ENCODE peak calls at places on chromosomes 16 and 17, in ten cellular contexts. J is A673; K is ovary; V is CD8-positive, alpha-beta memory T cell; Z is endothelial cell of umbilical vein; B is MM.1S; F is left ventricle myocardium inferior; Q is naive thymus-derived CD4-positive, alpha-beta T cell; G is IMR-90; S is effector memory CD4-positive, alpha-beta T cell. X is an unnamed sample.

GRCh38 chr16:11254913-11255736 is 879 bp downstream of the SOCS1 start:
- DNase-seq in J (peak; percentile 46), K (peak; percentile 63), V (peak; percentile 55), G (peak; percentile 34), Z (peak; percentile 52), S (peak; percentile 50), Q (peak; percentile 83), B (peak; percentile 34), F (peak; percentile 33), X (peak; percentile 42)

GRCh38 chr17:76151896-76152454 is 10.9 kb upstream of the FOXJ1 start:
- DNase-seq in V (no peak), F (no peak), G (no peak), Z (no peak), Q (peak; percentile 77), B (no peak), K (no peak), J (no peak), S (peak; percentile 16), X (no peak)

GRCh38 chr16:14564881-14565687 is 65.0 kb downstream of the PARN start:
- DNase-seq in Q (no peak), S (no peak), F (no peak), G (peak; percentile 14), B (peak; percentile 70), V (no peak), K (no peak), Z (peak; percentile 87), J (peak; percentile 42), X (no peak)

GRCh38 chr17:16877102-16877501 is 94.8 kb downstream of the TNFRSF13B start:
- DNase-seq in Z (no peak), J (peak; percentile 52), B (no peak), Q (no peak), S (no peak), G (no peak), F (no peak), K (no peak), V (no peak), X (no peak)

GRCh38 chr17:64403881-64404460 is 13.3 kb upstream of the PECAM1 start:
- DNase-seq in Q (no peak), F (no peak), Z (no peak), B (no peak), J (no peak), G (no peak), K (no peak), V (no peak), S (no peak), X (no peak)

GRCh38 chr17:21511368-21512195 is 135.4 kb downstream of the KCNJ12 start:
- DNase-seq in J (peak; percentile 87), B (peak; percentile 56), Z (peak; percentile 87), Q (peak; percentile 58), G (peak; percentile 75), V (peak; percentile 42), K (peak; percentile 80), F (peak; percentile 86), S (peak; percentile 35), X (peak; percentile 93)

GRCh38 chr17:68011199-68011665 is 15.0 kb upstream of the C17orf58 start:
- DNase-seq in K (no peak), Q (peak; percentile 29), J (no peak), S (peak; percentile 22), F (peak; percentile 56), G (no peak), V (peak; percentile 55), B (peak; percentile 57), Z (peak; percentile 26), X (peak; percentile 53)

GRCh38 chr17:45353047-45353446 is 36.2 kb upstream of the MAP3K14 start:
- DNase-seq in K (no peak), G (no peak), Z (no peak), V (no peak), B (no peak), F (no peak), J (no peak), Q (no peak), S (no peak), X (no peak)

GRCh38 chr17:71085238-71086033 is 916.1 kb downstream of the KCNJ2 start:
- DNase-seq in Q (no peak), G (no peak), J (peak; percentile 1), S (no peak), V (no peak), F (no peak), B (peak; percentile 66), K (no peak), Z (no peak), X (no peak)

GRCh38 chr17:69047368-69048263 is 13.1 kb downstream of the ABCA9 start:
- DNase-seq in S (no peak), F (peak; percentile 65), J (no peak), G (peak; percentile 75), Z (peak; percentile 99), B (no peak), V (no peak), Q (no peak), K (peak; percentile 72), X (peak; percentile 72)

GRCh38 chr16:88970095-88970494 is 6.9 kb downstream of the CBFA2T3 start:
- DNase-seq in J (no peak), B (peak; percentile 18), G (no peak), K (no peak), Q (no peak), V (no peak), S (no peak), Z (no peak), F (no peak), X (peak; percentile 20)

GRCh38 chr17:63039899-63040602 is 74.0 kb downstream of the TANC2 start:
- DNase-seq in Z (peak; percentile 5), Q (no peak), F (no peak), K (no peak), S (no peak), G (peak; percentile 56), J (no peak), B (peak; percentile 81), V (no peak), X (no peak)

GRCh38 chr17:66200685-66201092 is 8.8 kb upstream of the CEP112 start:
- DNase-seq in K (no peak), J (peak; percentile 90), G (peak; percentile 83), Z (peak; percentile 79), V (peak; percentile 24), F (no peak), S (peak; percentile 12), B (peak; percentile 53), Q (peak; percentile 48), X (peak; percentile 16)

GRCh38 chr16:57606847-57607501 is 21.5 kb upstream of the ADGRG1 start:
- DNase-seq in B (no peak), G (no peak), K (no peak), S (no peak), J (no peak), Q (no peak), Z (no peak), F (no peak), V (no peak), X (peak; percentile 49)
- H3K4me1 ChIP-seq in B (peaks cover 57% of the 10 kb centered on the region), G (peaks cover 19% of the 10 kb centered on the region), K (peaks cover 6% of the 10 kb centered on the region), S (peaks cover 7% of the 10 kb centered on the region), J (peaks cover 3% of the 10 kb centered on the region), Q (peaks cover 54% of the 10 kb centered on the region), Z (no peaks in the 10 kb centered on the region), F (peaks cover 14% of the 10 kb centered on the region), V (peaks cover 51% of the 10 kb centered on the region), X (peaks cover 6% of the 10 kb centered on the region)

GRCh38 chr17:83150369-83151055 is 71.1 kb downstream of the METRNL start:
- DNase-seq in G (no peak), B (no peak), F (no peak), S (no peak), Q (no peak), J (no peak), Z (no peak), K (no peak), V (no peak), X (no peak)
- H3K27ac ChIP-seq in G (no peak overlapping the region), B (no peak overlapping the region), F (no peak overlapping the region), S (no peak overlapping the region), Q (no peak overlapping the region), J (no peak overlapping the region), Z (no peak overlapping the region), K (no peak overlapping the region), V (no peak overlapping the region), X (no peak overlapping the region)

GRCh38 chr16:2284001-2284770 is 16.3 kb upstream of the RNPS1 start:
- DNase-seq in F (no peak), Z (no peak), J (no peak), V (no peak), S (no peak), Q (no peak), B (no peak), K (no peak), G (no peak), X (no peak)
- H3K4me3 ChIP-seq in F (no peak overlapping the region), Z (no peak overlapping the region), J (no peak overlapping the region), V (no peak overlapping the region), S (no peak overlapping the region), Q (no peak overlapping the region), B (no peak overlapping the region), K (no peak overlapping the region), G (no peak overlapping the region), X (no peak overlapping the region)

GRCh38 chr16:67108489-67108888 is 1.3 kb upstream of the PHAF1 start:
- DNase-seq in V (no peak), Q (no peak), Z (no peak), S (no peak), F (no peak), K (no peak), B (no peak), G (no peak), J (no peak), X (no peak)

GRCh38 chr16:67110136-67110847 is 551 bp downstream of the PHAF1 start:
- DNase-seq in Z (no peak), B (no peak), G (no peak), S (no peak), J (no peak), Q (no peak), K (no peak), V (no peak), F (no peak), X (no peak)

GRCh38 chr16:67111951-67112444 is 2.3 kb downstream of the PHAF1 start:
- DNase-seq in K (no peak), V (no peak), S (no peak), J (no peak), F (no peak), Q (no peak), G (no peak), B (no peak), Z (no peak), X (no peak)

GRCh38 chr16:67109407-67110135 is at the start of gene PHAF1:
- DNase-seq in V (peak; percentile 94), F (peak; percentile 94), K (peak; percentile 94), S (peak; percentile 93), Z (peak; percentile 94), B (peak; percentile 94), G (peak; percentile 83), Q (peak; percentile 98), J (peak; percentile 92), X (peak; percentile 93)

GRCh38 chr16:67108931-67109406 is 772 bp upstream of the PHAF1 start:
- DNase-seq in F (no peak), B (no peak), Q (no peak), J (no peak), S (no peak), K (peak; percentile 36), Z (no peak), V (no peak), G (no peak), X (peak; percentile 76)
- H3K4me1 ChIP-seq in F (peaks cover 52% of the 10 kb centered on the region), B (peaks cover 11% of the 10 kb centered on the region), Q (peaks cover 11% of the 10 kb centered on the region), J (peaks cover 19% of the 10 kb centered on the region), S (peaks cover 15% of the 10 kb centered on the region), K (peaks cover 11% of the 10 kb centered on the region), Z (peaks cover 10% of the 10 kb centered on the region), V (peaks cover 25% of the 10 kb centered on the region), G (peaks cover 10% of the 10 kb centered on the region), X (peaks cover 5% of the 10 kb centered on the region)

GRCh38 chr17:29612404-29613370 is 10.0 kb downstream of the CORO6 start:
- DNase-seq in K (peak; percentile 50), Z (no peak), V (no peak), F (no peak), B (no peak), S (no peak), Q (no peak), G (no peak), J (no peak), X (peak; percentile 64)
- H3K27ac ChIP-seq in K (no peak overlapping the region), Z (no peak overlapping the region), V (no peak overlapping the region), F (peak overlapping the region; percentile 67), B (no peak overlapping the region), S (no peak overlapping the region), Q (no peak overlapping the region), G (no peak overlapping the region), J (no peak overlapping the region), X (no peak overlapping the region)

GRCh38 chr17:44008205-44008909 is 3.9 kb downstream of the NAGS start:
- DNase-seq in Q (no peak), S (no peak), Z (no peak), B (no peak), K (no peak), F (no peak), G (no peak), V (no peak), J (no peak), X (no peak)
- H3K4me3 ChIP-seq in Q (peak overlapping the region; percentile 89), S (peak overlapping the region; percentile 78), Z (no peak overlapping the region), B (no peak overlapping the region), K (no peak overlapping the region), F (peak overlapping the region; percentile 81), G (no peak overlapping the region), V (peak overlapping the region; percentile 90), J (no peak overlapping the region), X (no peak overlapping the region)